ENCODE peak calls at places on chromosomes 11 and 22, in six cellular contexts. K is RWPE1; E is right lobe of liver; F is CD8-positive, alpha-beta T cell; C is cardiac fibroblast; A is HFFc6. L is an unnamed sample.
A peak's percentile ranks its signal among the peaks of the same experiment; 100 is the strongest.

GRCh38 chr11:129223701-129224149 is 31.6 kb upstream of the ARHGAP32 start:
- DNase-seq in K (no peak), E (no peak), F (no peak), C (peak; percentile 85), A (no peak), L (peak; percentile 79)

GRCh38 chr11:35852056-35852455 is 91.8 kb upstream of the LDLRAD3 start:
- DNase-seq in K (no peak), E (no peak), F (no peak), C (peak; percentile 52), A (no peak), L (no peak)

GRCh38 chr11:61132646-61133045 is 28.6 kb downstream of the VPS37C start:
- DNase-seq in K (no peak), E (peak; percentile 47), F (no peak), C (no peak), A (no peak), L (no peak)

GRCh38 chr11:57406337-57406904 is 16.0 kb upstream of the PRG2 start:
- DNase-seq in K (no peak), E (no peak), F (no peak), C (peak; percentile 27), A (no peak), L (no peak)

GRCh38 chr11:61472868-61473267 is 35.7 kb upstream of the LRRC10B start:
- DNase-seq in K (no peak), E (no peak), F (no peak), C (peak; percentile 82), A (no peak), L (no peak)

GRCh38 chr11:92702037-92702436 is 267.4 kb upstream of the MTNR1B start:
- DNase-seq in K (no peak), E (no peak), F (no peak), C (peak; percentile 17), A (no peak), L (no peak)

GRCh38 chr11:68454767-68455166 is 5.8 kb upstream of the PPP6R3 start:
- DNase-seq in K (no peak), E (no peak), F (peak; percentile 15), C (no peak), A (no peak), L (no peak)

GRCh38 chr11:131686836-131687235 is 316.4 kb downstream of the NTM start:
- DNase-seq in K (no peak), E (no peak), F (no peak), C (no peak), A (no peak), L (no peak)

GRCh38 chr11:126140106-126140931 is 71.1 kb downstream of the RPUSD4 start:
- DNase-seq in K (no peak), E (peak; percentile 23), F (no peak), C (no peak), A (no peak), L (peak; percentile 63)

GRCh38 chr11:22491826-22492225 is 133.8 kb downstream of the FANCF start:
- DNase-seq in K (no peak), E (no peak), F (no peak), C (no peak), A (no peak), L (peak; percentile 3)

GRCh38 chr22:16609548-16610261 is 17.1 kb upstream of the CCT8L2 start:
- DNase-seq in K (no peak), E (no peak), F (no peak), C (no peak), A (no peak), L (no peak)

GRCh38 chr11:72015511-72016061 is 16.9 kb downstream of the IL18BP start:
- DNase-seq in K (no peak), E (no peak), F (no peak), C (no peak), A (no peak), L (peak; percentile 38)

GRCh38 chr11:2759228-2760195 is 59.7 kb upstream of the KCNQ1OT1 start:
- DNase-seq in K (no peak), E (peak; percentile 27), F (no peak), C (no peak), A (no peak), L (no peak)

GRCh38 chr22:26131755-26132154 is 37.5 kb upstream of the SEZ6L start:
- DNase-seq in K (no peak), E (no peak), F (no peak), C (no peak), A (no peak), L (no peak)

GRCh38 chr22:26124991-26125725 is 44.1 kb upstream of the SEZ6L start:
- DNase-seq in K (no peak), E (no peak), F (no peak), C (no peak), A (no peak), L (no peak)

GRCh38 chr22:26122920-26123468 is 46.3 kb upstream of the SEZ6L start:
- DNase-seq in K (no peak), E (no peak), F (no peak), C (no peak), A (no peak), L (no peak)

GRCh38 chr22:26127126-26127525 is 42.1 kb upstream of the SEZ6L start:
- DNase-seq in K (no peak), E (no peak), F (no peak), C (no peak), A (no peak), L (no peak)
- TF ChIP-seq CTCF in K (no peak), E (no peak), F (no peak), C (no peak), A (no peak), L (no peak)

GRCh38 chr22:41147722-41148121 is 55.3 kb downstream of the EP300 start:
- DNase-seq in K (no peak), E (no peak), F (no peak), C (no peak), A (no peak), L (no peak)

GRCh38 chr22:41146573-41146972 is 54.2 kb downstream of the EP300 start:
- DNase-seq in K (no peak), E (no peak), F (no peak), C (no peak), A (no peak), L (no peak)
- TF ChIP-seq CTCF in K (no peak), E (no peak), F (no peak), C (no peak), A (no peak), L (no peak)

GRCh38 chr22:37951305-37951704 is 2.1 kb downstream of the C22orf23 start:
- DNase-seq in K (no peak), E (no peak), F (peak; percentile 6), C (peak; percentile 30), A (no peak), L (no peak)
- TF ChIP-seq CTCF in K (no peak), E (no peak), F (no peak), C (no peak), A (peak; percentile 22), L (no peak)

GRCh38 chr11:73759520-73760065 is 1.3 kb downstream of the RAB6A start:
- DNase-seq in K (peak; percentile 5), E (no peak), F (no peak), C (peak; percentile 43), A (peak; percentile 22), L (peak; percentile 28)
- TF ChIP-seq CTCF in K (peak; percentile 15), E (no peak), F (no peak), C (peak; percentile 27), A (peak; percentile 58), L (peak; percentile 15)

GRCh38 chr22:42189761-42190160 is 59.2 kb upstream of the CYP2D6 start:
- DNase-seq in K (no peak), E (no peak), F (no peak), C (no peak), A (no peak), L (no peak)
- TF ChIP-seq CTCF in K (no peak), E (no peak), F (no peak), C (no peak), A (no peak), L (no peak)

GRCh38 chr11:94563176-94563847 is 3.9 kb upstream of the PIWIL4 start:
- DNase-seq in K (peak; percentile 80), E (no peak), F (no peak), C (peak; percentile 84), A (peak; percentile 78), L (peak; percentile 46)
- TF ChIP-seq CTCF in K (peak; percentile 31), E (peak; percentile 2), F (no peak), C (peak; percentile 44), A (peak; percentile 48), L (peak; percentile 30)